ENCODE peak calls at places on chromosomes 3 and 15, in five cellular contexts. Z, E, K, N and W are unnamed samples.

GRCh38 chr3:16452265-16452664 is 61.2 kb downstream of the RFTN1 start:
- DNase-seq in Z (no peak), E (no peak), K (no peak), N (no peak), W (no peak)

GRCh38 chr15:100196326-100197058 is 145.3 kb downstream of the ADAMTS17 start:
- DNase-seq in Z (no peak), E (no peak), K (no peak), N (no peak), W (no peak)

GRCh38 chr3:9102240-9102841 is 139.1 kb upstream of the RAD18 start:
- DNase-seq in Z (no peak), E (no peak), K (no peak), N (no peak), W (no peak)

GRCh38 chr3:192917258-192917507 is 473 bp downstream of the MB21D2 start:
- DNase-seq in Z (no peak), E (no peak), K (no peak), N (no peak), W (no peak)

GRCh38 chr3:178966299-178967183 is 105.1 kb downstream of the ZMAT3 start:
- DNase-seq in Z (no peak), E (no peak), K (peak; percentile 8), N (no peak), W (peak; percentile 12)

GRCh38 chr3:195259564-195260285 is 11.2 kb downstream of the XXYLT1 start:
- DNase-seq in Z (peak; percentile 93), E (peak; percentile 76), K (peak; percentile 91), N (peak; percentile 92), W (peak; percentile 91)

GRCh38 chr15:58752716-58753115 is 3.2 kb upstream of the ADAM10 start:
- DNase-seq in Z (no peak), E (no peak), K (no peak), N (no peak), W (no peak)

GRCh38 chr15:85282504-85283115 is 97.8 kb upstream of the AKAP13 start:
- DNase-seq in Z (no peak), E (no peak), K (no peak), N (no peak), W (no peak)

GRCh38 chr15:39789736-39790135 is 7.1 kb upstream of the FSIP1 start:
- DNase-seq in Z (no peak), E (no peak), K (no peak), N (no peak), W (no peak)

GRCh38 chr15:78909791-78910228 is 35.0 kb downstream of the CTSH start:
- DNase-seq in Z (no peak), E (no peak), K (peak; percentile 62), N (no peak), W (no peak)

GRCh38 chr15:98660055-98660454 is 11.7 kb downstream of the IGF1R start:
- DNase-seq in Z (no peak), E (no peak), K (no peak), N (no peak), W (no peak)

GRCh38 chr15:31954364-31954763 is 76.0 kb upstream of the CHRNA7 start:
- DNase-seq in Z (no peak), E (no peak), K (no peak), N (no peak), W (no peak)

GRCh38 chr3:52238761-52239701 is at the start of gene TWF2:
- DNase-seq in Z (peak; percentile 88), E (peak; percentile 43), K (peak; percentile 82), N (peak; percentile 87), W (peak; percentile 80)

GRCh38 chr3:123423026-123423425 is 25.9 kb downstream of the ADCY5 start:
- DNase-seq in Z (no peak), E (no peak), K (no peak), N (no peak), W (peak; percentile 55)
- H3K27ac ChIP-seq in Z (no peak overlapping the region), E (peak overlapping the region; percentile 87), K (no peak overlapping the region), N (no peak overlapping the region), W (peak overlapping the region; percentile 89)

GRCh38 chr15:74134387-74135027 is 4.1 kb downstream of the ISLR2 start:
- DNase-seq in Z (no peak), E (no peak), K (no peak), N (no peak), W (no peak)

GRCh38 chr15:74133703-74134386 is 3.5 kb downstream of the ISLR2 start:
- DNase-seq in Z (no peak), E (no peak), K (no peak), N (no peak), W (no peak)

GRCh38 chr15:74136584-74137543 is 6.5 kb downstream of the ISLR2 start:
- DNase-seq in Z (no peak), E (no peak), K (no peak), N (no peak), W (no peak)

GRCh38 chr15:74133071-74133702 is 2.8 kb downstream of the ISLR2 start:
- DNase-seq in Z (no peak), E (no peak), K (no peak), N (no peak), W (no peak)

GRCh38 chr15:74135041-74135565 is 4.7 kb downstream of the ISLR2 start:
- DNase-seq in Z (no peak), E (no peak), K (no peak), N (no peak), W (no peak)
- H3K4me3 ChIP-seq in Z (no peak overlapping the region), E (peak overlapping the region; percentile 69), K (no peak overlapping the region), N (no peak overlapping the region), W (peak overlapping the region; percentile 67)

DNA sequence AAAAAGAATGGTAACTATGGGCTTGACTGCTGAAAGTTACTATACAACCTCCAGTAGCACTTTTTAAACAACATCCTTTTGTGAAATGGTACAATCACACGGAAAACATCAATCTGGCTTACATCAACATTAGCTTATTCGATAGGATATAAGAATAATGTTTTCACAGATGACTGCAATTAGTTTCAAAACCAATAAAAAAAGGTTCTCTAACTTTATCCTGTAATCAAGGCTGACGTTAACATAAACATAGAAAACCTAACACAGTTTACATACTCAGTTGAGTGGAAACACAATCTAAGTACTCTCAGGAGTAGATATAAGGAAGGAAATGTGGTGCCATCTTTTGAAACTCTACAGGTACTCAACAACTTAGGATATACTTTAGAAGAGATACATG is 102.2 kb downstream of the DLG1 start:
- DNase-seq in Z (no peak), E (no peak), K (no peak), N (no peak), W (no peak)
- H3K27ac ChIP-seq in Z (no peak overlapping the region), E (no peak overlapping the region), K (no peak overlapping the region), N (no peak overlapping the region), W (no peak overlapping the region)

GRCh38 chr3:159766563-159767185 is 222.0 kb upstream of the IL12A start:
- DNase-seq in Z (no peak), E (no peak), K (peak; percentile 2), N (no peak), W (no peak)
- H3K4me3 ChIP-seq in Z (no peak overlapping the region), E (peak overlapping the region; percentile 91), K (no peak overlapping the region), N (peak overlapping the region; percentile 74), W (peak overlapping the region; percentile 90)